ENCODE peak calls at places on chromosomes 16 and 17, in ten cellular contexts. One of them, this sample, is unnamed. For H3K4me1 and H3K9me3, the result is how much of the 10 kb centered on the place peaks cover.

GRCh38 chr17:32523017-32523680 is 36.4 kb downstream of the CDK5R1 start:
- DNase-seq in A549: no peak
- DNase-seq in upper lobe of left lung: no peak
- DNase-seq in thyroid gland: no peak
- DNase-seq in suprapubic skin: no peak
- DNase-seq in right lobe of liver: no peak
- DNase-seq in transverse colon: peak
- DNase-seq in ovary: no peak
- DNase-seq in IMR-90: no peak
- DNase-seq in stomach: no peak
- DNase-seq in this sample: no peak

GRCh38 chr16:78368121-78369102 is 269.0 kb downstream of the WWOX start:
- DNase-seq in IMR-90: no peak
- DNase-seq in stomach: no peak
- DNase-seq in suprapubic skin: no peak
- DNase-seq in upper lobe of left lung: no peak
- DNase-seq in thyroid gland: no peak
- DNase-seq in A549: no peak
- DNase-seq in transverse colon: no peak
- DNase-seq in right lobe of liver: no peak
- DNase-seq in ovary: no peak
- DNase-seq in this sample: no peak

GRCh38 chr16:34078697-34079096 is 619.3 kb downstream of the TP53TG3F start:
- DNase-seq in stomach: no peak
- DNase-seq in suprapubic skin: no peak
- DNase-seq in thyroid gland: no peak
- DNase-seq in right lobe of liver: no peak
- DNase-seq in A549: no peak
- DNase-seq in transverse colon: no peak
- DNase-seq in IMR-90: peak
- DNase-seq in ovary: no peak
- DNase-seq in upper lobe of left lung: no peak
- DNase-seq in this sample: no peak

GRCh38 chr16:79211581-79211980 is 389.0 kb downstream of the MAF start:
- DNase-seq in thyroid gland: no peak
- DNase-seq in IMR-90: no peak
- DNase-seq in stomach: no peak
- DNase-seq in A549: no peak
- DNase-seq in right lobe of liver: no peak
- DNase-seq in transverse colon: no peak
- DNase-seq in suprapubic skin: no peak
- DNase-seq in ovary: no peak
- DNase-seq in upper lobe of left lung: peak
- DNase-seq in this sample: no peak

GRCh38 chr16:65497571-65497970 is 375.7 kb upstream of the CDH11 start:
- DNase-seq in A549: no peak
- DNase-seq in suprapubic skin: no peak
- DNase-seq in thyroid gland: no peak
- DNase-seq in transverse colon: no peak
- DNase-seq in IMR-90: peak
- DNase-seq in ovary: no peak
- DNase-seq in upper lobe of left lung: no peak
- DNase-seq in stomach: no peak
- DNase-seq in right lobe of liver: no peak
- DNase-seq in this sample: no peak

GRCh38 chr17:21213491-21214014 is 408 bp downstream of the TMEM11 start:
- DNase-seq in A549: no peak
- DNase-seq in upper lobe of left lung: peak
- DNase-seq in ovary: no peak
- DNase-seq in right lobe of liver: peak
- DNase-seq in thyroid gland: peak
- DNase-seq in IMR-90: no peak
- DNase-seq in stomach: peak
- DNase-seq in transverse colon: peak
- DNase-seq in suprapubic skin: no peak
- DNase-seq in this sample: no peak

GRCh38 chr16:48999508-48999907 is 282.1 kb downstream of the CBLN1 start:
- DNase-seq in IMR-90: no peak
- DNase-seq in A549: no peak
- DNase-seq in stomach: no peak
- DNase-seq in right lobe of liver: no peak
- DNase-seq in thyroid gland: no peak
- DNase-seq in suprapubic skin: no peak
- DNase-seq in upper lobe of left lung: no peak
- DNase-seq in transverse colon: no peak
- DNase-seq in ovary: no peak
- DNase-seq in this sample: no peak

GRCh38 chr16:27642753-27643152 is 92.8 kb downstream of the KATNIP start:
- DNase-seq in upper lobe of left lung: no peak
- DNase-seq in IMR-90: peak
- DNase-seq in suprapubic skin: no peak
- DNase-seq in thyroid gland: no peak
- DNase-seq in transverse colon: no peak
- DNase-seq in A549: peak
- DNase-seq in stomach: no peak
- DNase-seq in ovary: no peak
- DNase-seq in right lobe of liver: no peak
- DNase-seq in this sample: no peak

DNA sequence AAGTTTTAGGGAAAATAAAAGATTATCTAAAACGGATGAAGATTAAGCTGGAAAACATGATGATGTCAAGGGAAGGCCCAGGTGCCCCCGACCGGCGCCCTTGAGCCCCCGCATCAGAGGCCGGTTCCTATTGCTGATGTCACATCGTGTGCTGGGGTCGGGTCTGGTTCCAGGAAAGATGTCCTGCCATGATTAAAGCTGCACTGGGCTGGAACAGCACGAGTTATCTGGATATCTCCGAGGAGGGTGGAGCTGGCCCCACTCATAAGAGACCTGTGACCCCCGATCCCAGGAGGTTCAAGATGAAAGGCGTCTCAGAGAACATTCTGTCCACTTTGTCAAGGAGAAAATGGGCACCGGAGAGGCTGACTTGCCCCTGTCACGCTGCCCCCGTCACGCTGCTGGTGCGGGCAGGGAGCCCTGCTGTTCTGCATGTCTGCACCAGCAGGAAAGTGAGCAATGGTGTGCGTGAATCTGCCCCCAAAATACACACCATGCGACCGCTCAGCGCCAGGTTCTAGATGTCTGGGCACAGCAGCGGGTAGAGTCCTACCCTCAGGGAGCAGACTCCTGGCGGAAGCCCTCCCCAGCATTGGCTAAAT is 53.0 kb downstream of the ENGASE start:
- DNase-seq in A549: no peak
- DNase-seq in thyroid gland: no peak
- DNase-seq in IMR-90: no peak
- DNase-seq in transverse colon: no peak
- DNase-seq in stomach: no peak
- DNase-seq in right lobe of liver: no peak
- DNase-seq in suprapubic skin: no peak
- DNase-seq in ovary: no peak
- DNase-seq in upper lobe of left lung: peak
- DNase-seq in this sample: no peak
- H3K4me1 ChIP-seq in A549: under half
- H3K4me1 ChIP-seq in thyroid gland: under half
- H3K4me1 ChIP-seq in IMR-90: under half
- H3K4me1 ChIP-seq in transverse colon: under half
- H3K4me1 ChIP-seq in stomach: under half
- H3K4me1 ChIP-seq in right lobe of liver: under half
- H3K4me1 ChIP-seq in suprapubic skin: under half
- H3K4me1 ChIP-seq in ovary: under half
- H3K4me1 ChIP-seq in upper lobe of left lung: under half
- H3K4me1 ChIP-seq in this sample: under half

GRCh38 chr16:3292604-3293003 is 9.3 kb downstream of the ZNF263 start:
- DNase-seq in IMR-90: peak
- DNase-seq in right lobe of liver: no peak
- DNase-seq in thyroid gland: no peak
- DNase-seq in transverse colon: no peak
- DNase-seq in stomach: no peak
- DNase-seq in upper lobe of left lung: no peak
- DNase-seq in ovary: no peak
- DNase-seq in suprapubic skin: no peak
- DNase-seq in A549: no peak
- DNase-seq in this sample: no peak

GRCh38 chr16:3295783-3296182 is 9.4 kb downstream of the TIGD7 start:
- DNase-seq in right lobe of liver: no peak
- DNase-seq in thyroid gland: no peak
- DNase-seq in upper lobe of left lung: no peak
- DNase-seq in suprapubic skin: no peak
- DNase-seq in stomach: no peak
- DNase-seq in transverse colon: no peak
- DNase-seq in ovary: no peak
- DNase-seq in IMR-90: no peak
- DNase-seq in A549: no peak
- DNase-seq in this sample: no peak

GRCh38 chr16:3295209-3295608 is 10.0 kb downstream of the TIGD7 start:
- DNase-seq in suprapubic skin: no peak
- DNase-seq in right lobe of liver: no peak
- DNase-seq in transverse colon: no peak
- DNase-seq in thyroid gland: no peak
- DNase-seq in A549: no peak
- DNase-seq in IMR-90: no peak
- DNase-seq in stomach: no peak
- DNase-seq in upper lobe of left lung: peak
- DNase-seq in ovary: no peak
- DNase-seq in this sample: no peak

GRCh38 chr16:3285131-3285530 is 1.8 kb downstream of the ZNF263 start:
- DNase-seq in suprapubic skin: no peak
- DNase-seq in transverse colon: no peak
- DNase-seq in stomach: no peak
- DNase-seq in A549: no peak
- DNase-seq in ovary: no peak
- DNase-seq in right lobe of liver: no peak
- DNase-seq in thyroid gland: no peak
- DNase-seq in IMR-90: no peak
- DNase-seq in upper lobe of left lung: no peak
- DNase-seq in this sample: no peak

DNA sequence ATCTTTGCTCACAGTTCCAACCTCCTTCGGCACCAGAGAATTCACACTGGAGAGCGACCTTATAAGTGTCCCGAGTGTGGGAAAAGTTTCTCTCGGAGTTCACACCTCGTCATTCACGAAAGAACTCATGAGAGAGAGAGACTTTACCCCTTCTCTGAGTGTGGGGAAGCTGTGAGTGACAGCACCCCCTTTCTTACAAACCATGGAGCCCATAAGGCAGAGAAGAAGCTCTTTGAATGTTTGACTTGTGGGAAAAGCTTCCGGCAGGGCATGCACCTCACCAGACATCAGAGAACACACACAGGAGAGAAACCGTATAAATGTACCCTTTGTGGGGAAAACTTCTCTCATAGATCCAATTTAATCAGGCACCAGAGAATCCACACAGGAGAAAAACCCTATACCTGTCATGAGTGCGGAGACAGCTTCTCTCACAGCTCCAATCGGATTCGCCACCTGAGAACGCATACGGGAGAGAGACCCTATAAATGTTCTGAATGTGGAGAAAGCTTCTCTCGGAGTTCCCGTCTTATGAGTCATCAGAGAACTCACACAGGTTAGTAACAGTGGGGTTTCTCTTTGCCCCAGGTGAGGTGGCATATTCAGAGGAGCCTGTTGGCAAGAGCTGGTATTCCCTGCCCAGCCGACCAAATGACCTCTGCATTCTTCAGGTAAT is 6.8 kb downstream of the ZNF263 start:
- DNase-seq in ovary: no peak
- DNase-seq in right lobe of liver: no peak
- DNase-seq in stomach: no peak
- DNase-seq in suprapubic skin: no peak
- DNase-seq in A549: peak
- DNase-seq in transverse colon: no peak
- DNase-seq in thyroid gland: no peak
- DNase-seq in upper lobe of left lung: no peak
- DNase-seq in IMR-90: no peak
- DNase-seq in this sample: no peak
- H3K9me3 ChIP-seq in ovary: under half
- H3K9me3 ChIP-seq in right lobe of liver: under half
- H3K9me3 ChIP-seq in stomach: half or more
- H3K9me3 ChIP-seq in suprapubic skin: half or more
- H3K9me3 ChIP-seq in A549: half or more
- H3K9me3 ChIP-seq in transverse colon: half or more
- H3K9me3 ChIP-seq in thyroid gland: under half
- H3K9me3 ChIP-seq in upper lobe of left lung: half or more
- H3K9me3 ChIP-seq in IMR-90: half or more
- H3K9me3 ChIP-seq in this sample: half or more

DNA sequence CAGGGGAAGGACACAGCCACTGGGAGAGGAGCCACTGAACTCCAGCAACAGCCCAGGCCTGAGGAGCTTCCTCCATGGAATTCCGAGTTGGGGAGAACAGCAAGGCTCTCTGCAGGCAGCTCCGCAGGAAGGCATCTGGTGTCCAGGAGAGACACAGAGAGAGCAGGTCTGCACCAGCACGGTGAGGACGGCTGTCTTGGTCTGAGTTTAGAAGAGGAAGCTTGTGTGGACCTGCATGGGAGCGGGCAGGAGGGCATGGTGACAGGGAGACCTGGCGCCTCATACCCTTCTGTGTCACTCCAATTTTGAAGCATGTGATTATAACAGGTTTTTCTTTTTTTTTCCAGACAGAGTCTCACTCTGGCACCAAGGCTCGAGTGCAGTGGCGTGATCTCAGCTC is 6.4 kb downstream of the SLC38A10 start:
- DNase-seq in suprapubic skin: no peak
- DNase-seq in upper lobe of left lung: no peak
- DNase-seq in A549: no peak
- DNase-seq in ovary: no peak
- DNase-seq in thyroid gland: no peak
- DNase-seq in stomach: no peak
- DNase-seq in IMR-90: no peak
- DNase-seq in transverse colon: no peak
- DNase-seq in right lobe of liver: no peak
- DNase-seq in this sample: no peak
- TF ChIP-seq POLR2A in suprapubic skin: no peak
- TF ChIP-seq POLR2A in upper lobe of left lung: no peak
- TF ChIP-seq POLR2A in A549: no peak
- TF ChIP-seq POLR2A in ovary: no peak
- TF ChIP-seq POLR2A in thyroid gland: no peak
- TF ChIP-seq POLR2A in stomach: no peak
- TF ChIP-seq POLR2A in IMR-90: no peak
- TF ChIP-seq POLR2A in transverse colon: no peak
- TF ChIP-seq POLR2A in right lobe of liver: no peak
- TF ChIP-seq POLR2A in this sample: no peak

DNA sequence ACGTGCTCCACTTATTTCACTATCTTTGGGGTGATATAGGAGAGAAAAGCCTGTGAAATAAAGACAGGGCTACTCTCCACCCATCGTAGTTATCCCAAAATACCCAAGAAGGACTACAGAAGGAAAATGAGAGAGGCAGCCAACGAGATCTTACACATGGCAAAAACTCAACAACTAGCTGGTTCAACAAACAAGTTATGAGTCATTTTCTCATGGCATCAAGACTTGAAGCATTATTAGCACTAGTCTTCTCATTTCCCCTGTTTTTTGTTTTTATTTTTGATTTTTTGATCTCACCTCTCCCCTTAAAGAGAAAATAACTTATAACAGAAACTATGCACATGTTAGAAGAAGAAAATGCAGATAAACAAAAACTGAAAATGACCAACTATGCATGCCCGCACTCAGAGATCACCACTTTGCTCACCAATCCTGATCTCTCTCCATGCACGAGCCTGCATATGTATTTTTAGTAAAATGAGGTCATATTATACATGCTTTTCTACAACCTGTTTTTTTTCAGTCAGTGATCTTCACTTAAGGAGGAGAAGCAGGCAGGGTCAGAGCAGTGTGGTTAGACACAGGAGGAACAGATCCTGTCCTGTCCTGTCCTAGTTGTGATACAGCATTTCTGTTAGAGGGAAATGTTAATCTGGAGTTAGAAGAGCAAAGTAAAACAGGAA is 22.8 kb downstream of the FAM117A start:
- DNase-seq in thyroid gland: no peak
- DNase-seq in stomach: no peak
- DNase-seq in transverse colon: no peak
- DNase-seq in right lobe of liver: no peak
- DNase-seq in upper lobe of left lung: no peak
- DNase-seq in IMR-90: peak
- DNase-seq in suprapubic skin: no peak
- DNase-seq in ovary: no peak
- DNase-seq in A549: no peak
- DNase-seq in this sample: no peak
- H3K4me1 ChIP-seq in thyroid gland: half or more
- H3K4me1 ChIP-seq in stomach: under half
- H3K4me1 ChIP-seq in transverse colon: under half
- H3K4me1 ChIP-seq in right lobe of liver: under half
- H3K4me1 ChIP-seq in upper lobe of left lung: half or more
- H3K4me1 ChIP-seq in IMR-90: under half
- H3K4me1 ChIP-seq in suprapubic skin: under half
- H3K4me1 ChIP-seq in ovary: under half
- H3K4me1 ChIP-seq in A549: under half
- H3K4me1 ChIP-seq in this sample: half or more